ENCODE peak calls at places on chromosomes 4 and X, in seven cellular contexts. P, Q, W, O, N, S and C are unnamed samples.

GRCh38 chrX:14672611-14673172 is 143.4 kb downstream of the GLRA2 start:
- DNase-seq in P (no peak), Q (no peak), W (peak), O (no peak), N (no peak), S (no peak), C (no peak)

GRCh38 chrX:39836802-39837420 is 260.8 kb downstream of the BCOR start:
- DNase-seq in P (no peak), Q (peak), W (no peak), O (no peak), N (no peak), S (no peak), C (no peak)

GRCh38 chrX:110847334-110847733 is 51.7 kb upstream of the CHRDL1 start:
- DNase-seq in P (no peak), Q (no peak), W (peak), O (peak), N (peak), S (peak), C (peak)

GRCh38 chr4:1408418-1408817 is 2.2 kb upstream of the NKX1-1 start:
- DNase-seq in P (peak), Q (peak), W (no peak), O (no peak), N (peak), S (no peak), C (no peak)

GRCh38 chr4:138291431-138291830 is 49.3 kb upstream of the SLC7A11 start:
- DNase-seq in P (no peak), Q (no peak), W (no peak), O (no peak), N (no peak), S (no peak), C (no peak)

GRCh38 chr4:55795342-55795741 is 24.2 kb upstream of the EXOC1L start:
- DNase-seq in P (no peak), Q (no peak), W (peak), O (no peak), N (no peak), S (no peak), C (no peak)

GRCh38 chr4:129345680-129346079 is 249.7 kb downstream of the C4orf33 start:
- DNase-seq in P (no peak), Q (no peak), W (no peak), O (no peak), N (no peak), S (no peak), C (no peak)

GRCh38 chrX:2654436-2655340 is 36.4 kb upstream of the CD99 start:
- DNase-seq in P (no peak), Q (no peak), W (no peak), O (no peak), N (no peak), S (no peak), C (no peak)

GRCh38 chr4:134201216-134202098 is at the start of gene PABPC4L:
- DNase-seq in P (peak), Q (peak), W (peak), O (peak), N (no peak), S (no peak), C (peak)

GRCh38 chr4:69470561-69470960 is 25.1 kb downstream of the UGT2B4 start:
- DNase-seq in P (no peak), Q (no peak), W (peak), O (no peak), N (no peak), S (no peak), C (no peak)

GRCh38 chr4:174120446-174121142 is 162.9 kb downstream of the FBXO8 start:
- DNase-seq in P (peak), Q (peak), W (peak), O (peak), N (peak), S (peak), C (peak)

GRCh38 chr4:142809559-142809958 is 36.5 kb downstream of the INPP4B start:
- DNase-seq in P (no peak), Q (no peak), W (no peak), O (no peak), N (no peak), S (no peak), C (no peak)

GRCh38 chrX:46575991-46576392 is 2.4 kb downstream of the CHST7 start:
- DNase-seq in P (no peak), Q (no peak), W (no peak), O (no peak), N (no peak), S (no peak), C (no peak)

GRCh38 chrX:56726609-56727008 is 2.4 kb upstream of the NBDY start:
- DNase-seq in P (no peak), Q (no peak), W (peak), O (peak), N (peak), S (peak), C (peak)

GRCh38 chrX:147875866-147876596 is 35.7 kb upstream of the FMR1 start:
- DNase-seq in P (no peak), Q (no peak), W (peak), O (no peak), N (no peak), S (no peak), C (no peak)

GRCh38 chr4:25351777-25352421 is 25.2 kb upstream of the ANAPC4 start:
- DNase-seq in P (no peak), Q (peak), W (peak), O (peak), N (no peak), S (no peak), C (no peak)

GRCh38 chrX:71106427-71106826 is at the start of gene CXorf65:
- DNase-seq in P (no peak), Q (no peak), W (no peak), O (no peak), N (no peak), S (no peak), C (no peak)

GRCh38 chr4:72314869-72315268 is 254.2 kb downstream of the ADAMTS3 start:
- DNase-seq in P (no peak), Q (no peak), W (peak), O (peak), N (no peak), S (no peak), C (no peak)

GRCh38 chr4:10066206-10066605 is 44.9 kb upstream of the SLC2A9 start:
- DNase-seq in P (no peak), Q (peak), W (no peak), O (no peak), N (no peak), S (no peak), C (no peak)

GRCh38 chr4:52376107-52376704 is 282.9 kb downstream of the USP46 start:
- DNase-seq in P (no peak), Q (no peak), W (peak), O (peak), N (peak), S (peak), C (peak)

GRCh38 chr4:111283066-111283677 is 660.3 kb upstream of the PITX2 start:
- DNase-seq in P (peak), Q (peak), W (peak), O (peak), N (peak), S (peak), C (no peak)

GRCh38 chrX:120791013-120791643 is 84.5 kb downstream of the CT47B1 start:
- DNase-seq in P (no peak), Q (no peak), W (peak), O (peak), N (no peak), S (no peak), C (no peak)